ENCODE peak calls at places on chromosome 16, in five cellular contexts. B is kidney; H is nephron progenitor cell; A is Calu3; E is CD8-positive, alpha-beta T cell. C is an unnamed sample.

GRCh38 chr16:69567031-69567680 is 1.4 kb downstream of the NFAT5 start:
- DNase-seq in B (no peak), H (peak; percentile 15), A (peak; percentile 45), E (no peak), C (no peak)

GRCh38 chr16:9844361-9844760 is 337.9 kb downstream of the GRIN2A start:
- DNase-seq in B (no peak), H (no peak), A (peak; percentile 32), E (no peak), C (no peak)

GRCh38 chr16:88321635-88322499 is 60.9 kb upstream of the ZNF469 start:
- DNase-seq in B (peak; percentile 69), H (no peak), A (no peak), E (no peak), C (no peak)

GRCh38 chr16:31458835-31459721 is at the start of gene ARMC5:
- DNase-seq in B (peak; percentile 99), H (peak; percentile 95), A (peak; percentile 97), E (peak; percentile 97), C (peak; percentile 85)

GRCh38 chr16:59356709-59357108 is 622.6 kb upstream of the GOT2 start:
- DNase-seq in B (no peak), H (no peak), A (no peak), E (no peak), C (no peak)

GRCh38 chr16:66942981-66943380 is 7.7 kb downstream of the CES2 start:
- DNase-seq in B (no peak), H (no peak), A (no peak), E (no peak), C (no peak)

GRCh38 chr16:8686031-8686621 is 11.7 kb downstream of the ABAT start:
- DNase-seq in B (no peak), H (peak; percentile 41), A (no peak), E (no peak), C (no peak)

GRCh38 chr16:9934723-9935508 is 247.3 kb downstream of the GRIN2A start:
- DNase-seq in B (peak; percentile 83), H (no peak), A (no peak), E (no peak), C (peak; percentile 24)

GRCh38 chr16:20061132-20061531 is 12.6 kb downstream of the GPR139 start:
- DNase-seq in B (no peak), H (no peak), A (no peak), E (no peak), C (no peak)

GRCh38 chr16:31094088-31094423 is 541 bp downstream of the VKORC1 start:
- DNase-seq in B (no peak), H (peak; percentile 23), A (peak; percentile 27), E (no peak), C (no peak)

GRCh38 chr16:48901712-48902374 is 291.9 kb upstream of the N4BP1 start:
- DNase-seq in B (no peak), H (no peak), A (no peak), E (no peak), C (no peak)

GRCh38 chr16:55622930-55623561 is 32.7 kb upstream of the SLC6A2 start:
- DNase-seq in B (no peak), H (peak; percentile 13), A (peak; percentile 34), E (no peak), C (no peak)

GRCh38 chr16:85610446-85611204 is 2.5 kb upstream of the GSE1 start:
- DNase-seq in B (peak; percentile 96), H (peak; percentile 96), A (peak; percentile 95), E (peak; percentile 95), C (peak; percentile 70)

GRCh38 chr16:48041861-48042435 is 113.8 kb downstream of the ABCC12 start:
- DNase-seq in B (no peak), H (peak; percentile 25), A (peak; percentile 27), E (no peak), C (no peak)

GRCh38 chr16:19366384-19366783 is 51.3 kb upstream of the TMC5 start:
- DNase-seq in B (no peak), H (no peak), A (no peak), E (no peak), C (no peak)

GRCh38 chr16:55539049-55539448 is 27.4 kb upstream of the CAPNS2 start:
- DNase-seq in B (no peak), H (no peak), A (no peak), E (no peak), C (no peak)

GRCh38 chr16:68429081-68429740 is 19.1 kb downstream of the SMPD3 start:
- DNase-seq in B (no peak), H (no peak), A (no peak), E (no peak), C (no peak)

GRCh38 chr16:87203060-87203656 is 114.0 kb downstream of the C16orf95 start:
- DNase-seq in B (no peak), H (peak; percentile 84), A (peak; percentile 88), E (no peak), C (no peak)

DNA sequence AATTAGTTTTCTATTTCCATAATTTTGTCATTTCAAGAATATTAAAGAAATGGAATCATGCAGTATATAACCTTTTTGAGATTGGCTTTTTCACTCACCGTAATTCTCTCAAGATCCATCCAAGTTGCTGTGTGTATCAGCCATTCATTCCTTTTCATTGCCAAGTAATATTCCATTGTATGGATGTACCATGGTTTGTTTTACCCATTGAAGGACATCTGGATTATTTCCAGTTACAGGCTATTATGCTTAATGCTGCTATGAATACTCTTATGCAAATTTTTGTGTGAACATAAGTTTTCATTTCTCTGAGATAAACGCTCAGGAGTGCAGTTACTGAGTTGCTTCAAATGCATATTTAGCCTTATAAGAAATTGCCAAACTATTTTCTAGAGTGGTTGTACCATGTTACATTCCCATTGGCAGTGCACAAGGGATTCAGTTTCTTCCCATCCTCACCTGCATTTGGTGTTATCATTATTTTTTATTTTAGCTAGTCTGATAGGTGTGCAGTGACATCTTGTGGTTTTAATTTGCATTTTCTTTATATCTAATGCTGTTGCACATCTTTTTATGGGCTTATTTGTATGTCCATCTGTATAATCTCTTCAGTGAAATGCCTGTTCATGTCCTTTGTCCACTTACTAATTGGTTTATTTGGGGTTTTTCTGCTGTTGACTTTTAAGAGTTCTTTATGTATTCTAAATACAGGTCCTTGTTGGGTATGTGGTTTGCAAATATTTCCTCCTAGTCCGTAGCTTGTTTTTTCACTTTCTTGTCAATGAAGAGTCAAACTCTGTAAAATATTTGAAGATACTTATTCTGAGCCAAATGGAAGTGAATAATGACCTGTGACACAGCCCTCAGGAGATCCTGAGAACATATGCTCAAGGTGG is 32.7 kb downstream of the BMERB1 start:
- DNase-seq in B (no peak), H (no peak), A (no peak), E (no peak), C (no peak)
- TF ChIP-seq CTCF in B (peak; percentile 5), H (no peak), A (peak; percentile 50), E (no peak), C (no peak)

GRCh38 chr16:11295672-11296071 is 14.5 kb upstream of the PRM1 start:
- DNase-seq in B (no peak), H (no peak), A (no peak), E (no peak), C (no peak)

GRCh38 chr16:11298143-11298900 is 17.2 kb upstream of the PRM1 start:
- DNase-seq in B (no peak), H (no peak), A (no peak), E (no peak), C (no peak)

GRCh38 chr16:11296351-11296705 is 15.2 kb upstream of the PRM1 start:
- DNase-seq in B (no peak), H (no peak), A (no peak), E (no peak), C (no peak)

GRCh38 chr16:11296706-11297491 is 15.8 kb upstream of the PRM1 start:
- DNase-seq in B (no peak), H (no peak), A (no peak), E (no peak), C (no peak)

DNA sequence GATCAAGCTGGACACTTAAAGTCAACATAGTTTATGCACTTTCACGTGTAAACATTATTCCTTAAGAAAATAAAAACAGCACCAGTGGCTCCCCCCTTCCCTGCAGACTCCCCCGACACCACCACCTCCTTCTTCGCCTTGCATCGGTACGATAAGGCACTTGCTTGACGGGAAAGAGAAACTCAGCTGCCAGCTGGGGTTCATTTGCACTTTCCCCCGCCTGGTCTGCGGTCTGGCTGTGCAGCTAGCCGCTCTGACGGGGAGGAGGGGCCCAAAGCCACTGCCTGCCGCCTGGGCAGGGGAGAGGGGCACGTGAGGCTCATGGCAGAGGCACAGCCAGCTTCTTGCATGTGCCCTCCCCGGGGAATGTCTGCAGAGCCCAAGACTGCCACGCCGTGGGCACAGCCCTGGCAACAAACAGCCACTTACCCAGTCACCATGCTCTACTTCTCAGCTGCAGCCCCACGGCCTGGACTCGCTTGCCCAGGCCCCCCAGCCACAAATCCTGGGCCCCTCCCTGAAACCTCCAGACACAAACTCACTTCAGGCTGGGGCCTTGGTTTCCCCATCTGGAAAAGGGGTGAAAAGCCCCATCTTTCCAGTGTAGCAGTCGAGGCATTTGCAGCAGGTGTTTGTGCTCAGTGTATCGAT is 16.5 kb upstream of the PRM1 start:
- DNase-seq in B (peak; percentile 94), H (peak; percentile 42), A (peak; percentile 81), E (peak; percentile 82), C (no peak)
- TF ChIP-seq CTCF in B (no peak), H (no peak), A (no peak), E (no peak), C (no peak)

GRCh38 chr16:78919852-78920251 is 680.7 kb downstream of the MAF start:
- DNase-seq in B (no peak), H (no peak), A (no peak), E (no peak), C (no peak)

GRCh38 chr16:78930561-78930960 is 670.0 kb downstream of the MAF start:
- DNase-seq in B (no peak), H (no peak), A (no peak), E (no peak), C (no peak)

GRCh38 chr16:78926723-78927200 is 673.8 kb downstream of the MAF start:
- DNase-seq in B (no peak), H (no peak), A (no peak), E (no peak), C (no peak)

GRCh38 chr16:78929798-78930197 is 670.7 kb downstream of the MAF start:
- DNase-seq in B (no peak), H (no peak), A (no peak), E (no peak), C (no peak)

DNA sequence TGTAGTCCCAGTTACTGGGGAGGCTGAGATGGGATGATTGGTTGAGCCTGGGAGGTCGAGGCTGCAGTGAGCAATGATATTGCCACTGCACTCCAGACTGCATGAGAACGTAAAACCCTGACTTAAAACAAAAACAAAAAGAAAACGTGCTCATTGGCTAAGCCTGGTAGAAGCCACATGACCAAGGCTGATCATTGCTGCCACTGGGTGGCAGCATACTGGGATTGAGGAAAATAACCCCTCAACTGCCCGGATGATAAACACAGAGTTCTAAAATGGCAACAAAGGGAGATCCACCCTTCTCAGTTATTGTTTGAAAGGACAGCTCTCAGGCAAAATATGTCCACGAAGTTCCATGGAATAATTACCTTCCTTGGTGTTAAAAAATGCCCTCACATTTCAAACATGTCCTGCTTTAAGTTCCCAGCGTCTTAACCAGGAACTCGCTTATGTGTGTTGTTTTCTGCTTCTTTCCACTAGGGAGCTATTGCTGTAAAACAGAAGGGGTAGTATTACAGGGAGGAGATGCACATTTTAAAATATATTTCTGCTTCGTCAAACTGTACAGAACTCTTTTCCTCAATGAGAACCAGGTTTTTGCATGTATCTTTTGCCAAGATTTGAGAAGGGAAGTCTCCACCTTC is 675.3 kb downstream of the MAF start:
- DNase-seq in B (no peak), H (no peak), A (peak; percentile 39), E (no peak), C (no peak)
- TF ChIP-seq CTCF in B (peak; percentile 51), H (peak; percentile 22), A (peak; percentile 13), E (no peak), C (no peak)

DNA sequence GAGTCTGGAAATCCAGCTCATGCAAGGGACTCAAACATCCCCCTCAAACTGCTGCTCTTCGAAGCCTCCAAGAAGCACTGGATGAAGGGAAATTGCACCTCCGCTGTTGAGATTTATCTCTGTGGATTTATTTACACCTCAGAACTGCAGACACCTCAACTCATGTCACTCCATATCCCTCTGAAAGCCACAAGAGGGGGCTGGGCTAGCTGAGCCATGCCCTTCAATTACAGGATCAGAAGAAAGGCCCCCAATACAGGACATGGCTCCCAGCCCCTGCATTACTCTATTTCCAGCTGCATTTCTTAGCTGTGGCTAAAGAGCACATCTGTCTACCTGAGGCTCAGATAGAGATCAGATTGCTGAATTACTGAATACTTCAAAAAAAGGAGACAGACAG is 103.1 kb upstream of the DYNLRB2 start:
- DNase-seq in B (no peak), H (peak; percentile 4), A (no peak), E (no peak), C (no peak)
- TF ChIP-seq CTCF in B (no peak), H (no peak), A (no peak), E (no peak), C (no peak)

C was measured in omental fat pad.